ENCODE peak calls at places on chromosomes 6 and 20, in seven cellular contexts. B, S, K, Q, E, D and O are unnamed samples.
A peak's percentile ranks its signal among the peaks of the same experiment; 100 is the strongest.

GRCh38 chr6:38459291-38459690 is 180.4 kb downstream of the BTBD9 start:
- DNase-seq in B (no peak), S (peak; percentile 82), K (peak; percentile 24), Q (no peak), E (no peak), D (peak; percentile 69), O (peak; percentile 41)

GRCh38 chr6:22153384-22154158 is 143.3 kb downstream of the PRL start:
- DNase-seq in B (no peak), S (peak; percentile 30), K (no peak), Q (no peak), E (no peak), D (peak; percentile 27), O (no peak)

GRCh38 chr6:137866200-137866913 is 702 bp upstream of the TNFAIP3 start:
- DNase-seq in B (peak; percentile 49), S (no peak), K (peak; percentile 66), Q (no peak), E (peak; percentile 35), D (no peak), O (peak; percentile 55)

GRCh38 chr6:40950986-40951730 is 87.9 kb downstream of the UNC5CL start:
- DNase-seq in B (no peak), S (no peak), K (no peak), Q (no peak), E (no peak), D (peak; percentile 41), O (peak; percentile 81)

GRCh38 chr20:55348201-55348600 is 657.1 kb downstream of the CBLN4 start:
- DNase-seq in B (no peak), S (no peak), K (no peak), Q (no peak), E (no peak), D (no peak), O (no peak)

GRCh38 chr6:84758486-84758885 is 5.9 kb downstream of the TBX18 start:
- DNase-seq in B (no peak), S (no peak), K (no peak), Q (no peak), E (no peak), D (no peak), O (no peak)

GRCh38 chr6:154673919-154674318 is 59.3 kb upstream of the SCAF8 start:
- DNase-seq in B (no peak), S (no peak), K (no peak), Q (no peak), E (no peak), D (no peak), O (peak; percentile 56)

GRCh38 chr20:17959257-17959627 is 9.4 kb downstream of the SNX5 start:
- DNase-seq in B (no peak), S (no peak), K (no peak), Q (no peak), E (no peak), D (no peak), O (no peak)

GRCh38 chr6:124658053-124658452 is 304.2 kb upstream of the RNF217 start:
- DNase-seq in B (no peak), S (no peak), K (no peak), Q (no peak), E (no peak), D (no peak), O (no peak)

GRCh38 chr6:158373209-158373608 is 60.9 kb downstream of the TULP4 start:
- DNase-seq in B (no peak), S (no peak), K (no peak), Q (no peak), E (no peak), D (no peak), O (no peak)

GRCh38 chr20:51014797-51015722 is 7.8 kb downstream of the KCNG1 start:
- DNase-seq in B (peak; percentile 93), S (peak; percentile 68), K (peak; percentile 29), Q (peak; percentile 81), E (peak; percentile 70), D (peak; percentile 73), O (peak; percentile 92)

GRCh38 chr6:25882066-25882496 is 8.0 kb upstream of the SLC17A3 start:
- DNase-seq in B (peak; percentile 72), S (no peak), K (peak; percentile 70), Q (peak; percentile 85), E (peak; percentile 21), D (no peak), O (peak; percentile 83)

GRCh38 chr20:50320005-50320909 is 129.6 kb downstream of the CEBPB start:
- DNase-seq in B (no peak), S (no peak), K (no peak), Q (no peak), E (no peak), D (no peak), O (peak; percentile 27)

GRCh38 chr6:19731286-19731685 is 105.9 kb upstream of the ID4 start:
- DNase-seq in B (no peak), S (peak; percentile 40), K (peak; percentile 88), Q (no peak), E (no peak), D (peak; percentile 93), O (no peak)

GRCh38 chr6:4382362-4382853 is 247.0 kb upstream of the ECI2 start:
- DNase-seq in B (no peak), S (no peak), K (no peak), Q (no peak), E (no peak), D (no peak), O (no peak)

GRCh38 chr6:1663511-1663910 is 53.8 kb downstream of the FOXC1 start:
- DNase-seq in B (no peak), S (no peak), K (no peak), Q (no peak), E (no peak), D (no peak), O (no peak)

GRCh38 chr6:1665214-1665613 is 55.5 kb downstream of the FOXC1 start:
- DNase-seq in B (no peak), S (no peak), K (no peak), Q (no peak), E (no peak), D (no peak), O (no peak)

GRCh38 chr6:1658212-1659005 is 48.7 kb downstream of the FOXC1 start:
- DNase-seq in B (no peak), S (no peak), K (no peak), Q (no peak), E (no peak), D (no peak), O (no peak)

GRCh38 chr6:1659816-1660215 is 50.1 kb downstream of the FOXC1 start:
- DNase-seq in B (no peak), S (no peak), K (no peak), Q (no peak), E (no peak), D (no peak), O (no peak)

DNA sequence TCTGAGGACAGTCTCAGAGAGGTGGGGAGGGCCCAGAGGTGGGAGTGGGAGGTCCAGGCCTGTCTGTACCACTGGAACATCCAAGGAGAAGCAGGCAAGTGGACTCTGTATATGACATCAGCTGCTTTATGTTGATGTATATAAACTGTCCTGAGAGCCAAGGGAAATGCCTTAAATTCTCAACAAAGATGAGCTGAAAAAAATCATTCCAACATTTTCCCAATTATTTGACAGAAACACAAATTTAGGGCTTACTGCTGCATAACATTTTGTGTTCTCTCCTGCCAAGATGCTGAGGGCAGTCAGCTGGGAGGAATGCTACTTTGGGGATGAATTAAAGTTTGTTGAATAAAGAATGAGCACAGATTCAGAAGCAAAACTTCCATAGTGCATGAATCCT is 52.8 kb downstream of the FOXC1 start:
- DNase-seq in B (no peak), S (no peak), K (no peak), Q (no peak), E (no peak), D (peak; percentile 85), O (no peak)
- H2AK5ac ChIP-seq in B (no peak overlapping the region), S (no peak overlapping the region), K (no peak overlapping the region), Q (no peak overlapping the region), E (no peak overlapping the region), D (peak overlapping the region; percentile 96), O (no peak overlapping the region)

GRCh38 chr6:27168108-27168507 is 79.4 kb upstream of the PRSS16 start:
- DNase-seq in B (no peak), S (peak; percentile 30), K (no peak), Q (no peak), E (no peak), D (peak; percentile 94), O (no peak)
- H2AK5ac ChIP-seq in B (no peak overlapping the region), S (no peak overlapping the region), K (no peak overlapping the region), Q (no peak overlapping the region), E (no peak overlapping the region), D (peak overlapping the region; percentile 72), O (no peak overlapping the region)

GRCh38 chr6:9984607-9985006 is 430.3 kb downstream of the TFAP2A start:
- DNase-seq in B (no peak), S (no peak), K (no peak), Q (no peak), E (no peak), D (no peak), O (no peak)
- H2AK5ac ChIP-seq in B (no peak overlapping the region), S (no peak overlapping the region), K (no peak overlapping the region), Q (no peak overlapping the region), E (no peak overlapping the region), D (no peak overlapping the region), O (no peak overlapping the region)

GRCh38 chr20:15756401-15756800 is 816.8 kb downstream of the KIF16B start:
- DNase-seq in B (no peak), S (no peak), K (no peak), Q (no peak), E (no peak), D (no peak), O (no peak)
- H2AK5ac ChIP-seq in B (no peak overlapping the region), S (no peak overlapping the region), K (no peak overlapping the region), Q (no peak overlapping the region), E (no peak overlapping the region), D (no peak overlapping the region), O (no peak overlapping the region)

GRCh38 chr6:24287239-24287638 is 70.6 kb downstream of the DCDC2 start:
- DNase-seq in B (no peak), S (no peak), K (no peak), Q (no peak), E (no peak), D (no peak), O (no peak)
- H2AK5ac ChIP-seq in B (no peak overlapping the region), S (peak overlapping the region; percentile 50), K (no peak overlapping the region), Q (no peak overlapping the region), E (no peak overlapping the region), D (no peak overlapping the region), O (no peak overlapping the region)